ENCODE peak calls at places on chromosomes 16 and 17, in eight cellular contexts. W is non-pigmented ciliary epithelial cell; V is B cell; K is COR-L47; Y is WTC11; P is activated CD4-positive, alpha-beta T cell treated with anti-CD3 and anti-CD28 coated beads, Interleukin-2, amount 50 U/mL, for 48 hours; U is fibroblast of mammary gland; R is naive B cell. M is an unnamed sample.

GRCh38 chr16:56518435-56518834 is 1.4 kb downstream of the BBS2 start:
- DNase-seq in W (no peak), V (no peak), K (no peak), Y (no peak), P (no peak), U (peak), R (no peak), M (no peak)

GRCh38 chr17:74768069-74768762 is 7.9 kb downstream of the NAT9 start:
- DNase-seq in W (no peak), V (no peak), K (no peak), Y (no peak), P (no peak), U (peak), R (no peak), M (peak)

GRCh38 chr17:36849871-36850348 is 87.4 kb upstream of the LHX1 start:
- DNase-seq in W (peak), V (no peak), K (no peak), Y (no peak), P (peak), U (peak), R (no peak), M (no peak)

GRCh38 chr16:30348113-30348512 is 7.0 kb downstream of the CD2BP2 start:
- DNase-seq in W (no peak), V (no peak), K (no peak), Y (no peak), P (no peak), U (no peak), R (no peak), M (no peak)

GRCh38 chr16:48393843-48394703 is 8.9 kb upstream of the SIAH1 start:
- DNase-seq in W (peak), V (no peak), K (no peak), Y (no peak), P (no peak), U (peak), R (no peak), M (peak)

GRCh38 chr17:64328875-64329405 is 61.7 kb downstream of the PECAM1 start:
- DNase-seq in W (no peak), V (no peak), K (no peak), Y (no peak), P (no peak), U (no peak), R (no peak), M (no peak)

GRCh38 chr17:41751288-41751687 is 16.8 kb upstream of the HAP1 start:
- DNase-seq in W (no peak), V (no peak), K (no peak), Y (no peak), P (no peak), U (no peak), R (no peak), M (no peak)

GRCh38 chr16:10016761-10017160 is 165.5 kb downstream of the GRIN2A start:
- DNase-seq in W (no peak), V (no peak), K (no peak), Y (no peak), P (no peak), U (no peak), R (no peak), M (no peak)

GRCh38 chr17:39927928-39928867 is 666 bp downstream of the LRRC3C start:
- DNase-seq in W (no peak), V (no peak), K (no peak), Y (peak), P (no peak), U (no peak), R (no peak), M (no peak)

GRCh38 chr17:40852378-40852777 is 14.6 kb downstream of the KRT12 start:
- DNase-seq in W (no peak), V (no peak), K (no peak), Y (no peak), P (no peak), U (no peak), R (no peak), M (no peak)

GRCh38 chr17:6269474-6269873 is 165.4 kb downstream of the AIPL1 start:
- DNase-seq in W (no peak), V (no peak), K (no peak), Y (peak), P (peak), U (peak), R (no peak), M (no peak)

M was measured in nucleus accumbens.